ENCODE peak calls at places on chromosomes 6 and 20, in ten cellular contexts. H is GM12865; P is HCEC 1CT; G is type B pancreatic cell; M is A172; S is heart right ventricle; E is right atrium auricular region; W is nephron progenitor cell; Q is stimulated activated CD4-positive, alpha-beta T cell treated with anti-CD3 and anti-CD28 coated beads, Interleukin-2, amount 100 ng/mL, for 24 hours; Z is activated CD4-positive, alpha-beta T cell treated with anti-CD3 and anti-CD28 coated beads, Interleukin-2, amount 10 ng/mL, durations not matched to agents 24 days and 14 days. Y is an unnamed sample.

GRCh38 chr6:36793913-36794703 is 45.1 kb downstream of the CPNE5 start:
- DNase-seq in H (no peak), Q (no peak), G (no peak), P (no peak), M (no peak), Z (no peak), E (no peak), W (peak; percentile 42), S (no peak), Y (no peak)

GRCh38 chr6:152575621-152576150 is 61.5 kb downstream of the SYNE1 start:
- DNase-seq in P (peak; percentile 8), G (no peak), W (no peak), M (no peak), H (peak; percentile 36), E (no peak), S (no peak), Z (no peak), Q (no peak), Y (no peak)

GRCh38 chr6:32252326-32253009 is 28.6 kb upstream of the NOTCH4 start:
- DNase-seq in Z (no peak), H (peak; percentile 55), M (no peak), P (no peak), Q (no peak), W (no peak), S (no peak), E (no peak), G (no peak), Y (no peak)

GRCh38 chr20:48716086-48716485 is 111.7 kb downstream of the PREX1 start:
- DNase-seq in W (no peak), P (no peak), S (no peak), G (no peak), H (peak; percentile 46), E (no peak), Q (peak; percentile 55), Z (peak; percentile 86), M (no peak), Y (peak; percentile 28)

GRCh38 chr6:118325220-118325860 is 222.8 kb upstream of the PLN start:
- DNase-seq in S (no peak), E (no peak), Z (no peak), G (no peak), Q (no peak), P (no peak), W (no peak), M (peak; percentile 19), H (no peak), Y (no peak)

GRCh38 chr20:16205505-16205904 is 367.7 kb downstream of the KIF16B start:
- DNase-seq in P (no peak), M (no peak), Z (no peak), Q (no peak), H (no peak), E (no peak), G (no peak), S (no peak), W (no peak), Y (no peak)

GRCh38 chr6:34940030-34940434 is 51.0 kb downstream of the ANKS1A start:
- DNase-seq in Q (no peak), P (no peak), Z (no peak), M (no peak), S (no peak), E (no peak), W (no peak), H (no peak), G (no peak), Y (no peak)

GRCh38 chr6:163554663-163555062 is 140.1 kb downstream of the QKI start:
- DNase-seq in S (no peak), Q (peak; percentile 59), M (peak; percentile 7), P (peak; percentile 56), G (no peak), E (peak; percentile 71), H (peak; percentile 45), W (peak; percentile 20), Z (peak; percentile 87), Y (peak; percentile 51)

GRCh38 chr6:66403965-66404364 is 696.9 kb upstream of the EYS start:
- DNase-seq in Z (no peak), Q (no peak), M (no peak), W (no peak), H (no peak), S (no peak), G (no peak), P (no peak), E (no peak), Y (no peak)

Y was measured in activated naive CD4-positive, alpha-beta T cell treated with anti-CD3 and anti-CD28 coated beads, Interleukin-2, amount 50 U/mL, for 16 hours.